ENCODE peak calls at places on chromosome 15, in ten cellular contexts. P, J, W, C, I, A, X, H, R and N are unnamed samples.

GRCh38 chr15:34014556-34014955 is 24.4 kb downstream of the AVEN start:
- DNase-seq in P (peak; percentile 64), J (no peak), W (peak; percentile 7), C (no peak), I (peak; percentile 39), A (peak; percentile 69), X (no peak), H (no peak), R (no peak), N (no peak)

GRCh38 chr15:58469432-58470353 is 37.9 kb downstream of the LIPC start:
- DNase-seq in P (peak; percentile 99), J (no peak), W (peak; percentile 97), C (no peak), I (peak; percentile 98), A (peak; percentile 99), X (no peak), H (no peak), R (no peak), N (peak; percentile 93)

GRCh38 chr15:78072080-78072892 is 5.2 kb downstream of the TBC1D2B start:
- DNase-seq in P (no peak), J (peak; percentile 11), W (peak; percentile 89), C (no peak), I (peak; percentile 86), A (peak; percentile 40), X (no peak), H (no peak), R (no peak), N (peak; percentile 81)

GRCh38 chr15:27820722-27821121 is 278.4 kb downstream of the OCA2 start:
- DNase-seq in P (no peak), J (no peak), W (no peak), C (no peak), I (no peak), A (peak; percentile 5), X (no peak), H (peak; percentile 70), R (no peak), N (no peak)

GRCh38 chr15:44137750-44138149 is 57.3 kb downstream of the FRMD5 start:
- DNase-seq in P (peak; percentile 36), J (no peak), W (peak; percentile 12), C (no peak), I (peak; percentile 13), A (peak; percentile 52), X (no peak), H (no peak), R (no peak), N (peak; percentile 7)

GRCh38 chr15:60000113-60000823 is 3.8 kb upstream of the FOXB1 start:
- DNase-seq in P (no peak), J (no peak), W (no peak), C (no peak), I (no peak), A (no peak), X (no peak), H (no peak), R (no peak), N (no peak)

GRCh38 chr15:95377251-95377852 is 953.1 kb upstream of the NR2F2 start:
- DNase-seq in P (no peak), J (no peak), W (no peak), C (no peak), I (no peak), A (no peak), X (no peak), H (no peak), R (no peak), N (no peak)

GRCh38 chr15:83449928-83450501 is 2.9 kb downstream of the SH3GL3 start:
- DNase-seq in P (no peak), J (no peak), W (no peak), C (no peak), I (peak; percentile 57), A (no peak), X (no peak), H (no peak), R (no peak), N (no peak)

GRCh38 chr15:45225506-45226273 is 26.3 kb upstream of the SLC28A2 start:
- DNase-seq in P (no peak), J (no peak), W (no peak), C (no peak), I (no peak), A (no peak), X (no peak), H (no peak), R (no peak), N (no peak)

GRCh38 chr15:98648654-98649537 is 557 bp downstream of the IGF1R start:
- DNase-seq in P (peak; percentile 26), J (peak; percentile 78), W (no peak), C (peak; percentile 66), I (peak; percentile 68), A (peak; percentile 58), X (peak; percentile 65), H (no peak), R (peak; percentile 76), N (no peak)

GRCh38 chr15:97815841-97816240 is 144.7 kb upstream of the ARRDC4 start:
- DNase-seq in P (no peak), J (no peak), W (no peak), C (no peak), I (no peak), A (no peak), X (no peak), H (peak; percentile 87), R (no peak), N (no peak)

GRCh38 chr15:58473720-58474119 is 41.9 kb downstream of the LIPC start:
- DNase-seq in P (peak; percentile 96), J (no peak), W (peak; percentile 72), C (no peak), I (peak; percentile 83), A (peak; percentile 96), X (no peak), H (no peak), R (no peak), N (peak; percentile 54)

GRCh38 chr15:75925440-75925839 is 21.8 kb downstream of the FBXO22 start:
- DNase-seq in P (no peak), J (no peak), W (no peak), C (no peak), I (no peak), A (no peak), X (no peak), H (no peak), R (no peak), N (no peak)

GRCh38 chr15:75930866-75931265 is 27.2 kb downstream of the FBXO22 start:
- DNase-seq in P (no peak), J (no peak), W (no peak), C (no peak), I (peak; percentile 57), A (no peak), X (no peak), H (no peak), R (no peak), N (no peak)

GRCh38 chr15:75928680-75929608 is 25.3 kb downstream of the FBXO22 start:
- DNase-seq in P (no peak), J (no peak), W (peak; percentile 15), C (no peak), I (peak; percentile 43), A (peak; percentile 25), X (no peak), H (no peak), R (no peak), N (no peak)

GRCh38 chr15:75927601-75928000 is 23.9 kb downstream of the FBXO22 start:
- DNase-seq in P (peak; percentile 72), J (no peak), W (no peak), C (no peak), I (no peak), A (peak; percentile 70), X (no peak), H (no peak), R (no peak), N (no peak)

GRCh38 chr15:75929799-75930565 is 26.3 kb downstream of the FBXO22 start:
- DNase-seq in P (no peak), J (no peak), W (no peak), C (no peak), I (no peak), A (no peak), X (no peak), H (no peak), R (no peak), N (no peak)
- H3K36me3 ChIP-seq in P (peaks cover 18% of the 10 kb centered on the region), J (peaks cover 50% of the 10 kb centered on the region), W (peaks cover 16% of the 10 kb centered on the region), C (peaks cover 44% of the 10 kb centered on the region), I (peaks cover 35% of the 10 kb centered on the region), A (peaks cover 6% of the 10 kb centered on the region), X (no peaks in the 10 kb centered on the region), H (peaks cover 22% of the 10 kb centered on the region), R (no peaks in the 10 kb centered on the region), N (peaks cover 4% of the 10 kb centered on the region)

DNA sequence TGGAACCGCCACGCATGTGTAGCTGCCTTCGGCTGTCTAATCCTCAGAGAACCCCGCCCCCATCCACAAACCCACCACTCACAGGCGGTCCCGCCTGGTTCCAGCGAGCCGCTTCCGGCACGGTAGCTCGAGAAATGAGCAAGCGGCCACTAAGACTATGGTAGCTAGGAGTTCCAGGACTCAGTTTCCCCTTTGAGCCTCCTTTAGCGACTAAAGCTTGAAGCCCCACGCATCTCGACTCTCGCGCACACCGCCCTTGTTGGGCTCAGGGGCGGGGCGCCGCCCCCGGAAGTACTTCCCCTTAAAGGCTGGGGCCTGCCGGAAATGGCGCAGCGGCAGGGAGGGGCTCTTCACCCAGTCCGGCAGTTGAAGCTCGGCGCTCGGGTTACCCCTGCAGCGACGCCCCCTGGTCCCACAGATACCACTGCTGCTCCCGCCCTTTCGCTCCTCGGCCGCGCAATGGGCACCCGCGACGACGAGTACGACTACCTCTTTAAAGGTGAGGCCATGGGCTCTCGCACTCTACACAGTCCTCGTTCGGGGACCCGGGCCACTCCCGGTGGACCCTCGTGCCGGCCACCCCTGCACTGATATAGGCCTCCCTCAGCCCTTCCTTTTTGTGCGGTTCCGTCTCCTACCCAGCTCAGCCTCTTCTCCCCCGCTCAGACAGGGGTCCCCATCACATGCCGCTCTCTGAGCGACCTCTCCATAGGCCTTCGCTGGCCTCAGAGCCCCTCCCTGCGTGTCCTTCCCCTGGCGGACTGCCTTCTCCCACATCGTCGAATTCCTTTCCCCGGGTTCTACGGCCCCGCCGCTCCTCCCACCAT is at the start of gene RAB11A:
- DNase-seq in P (peak; percentile 91), J (peak; percentile 97), W (peak; percentile 91), C (peak; percentile 97), I (peak; percentile 98), A (peak; percentile 96), X (peak; percentile 96), H (peak; percentile 99), R (peak; percentile 95), N (peak; percentile 72)
- TF ChIP-seq CTCF in P (no peak), J (peak; percentile 29), W (peak; percentile 45), C (peak; percentile 47), I (peak; percentile 40), A (peak; percentile 31), X (peak; percentile 36), H (peak; percentile 35), R (peak; percentile 66), N (peak; percentile 48)

GRCh38 chr15:68364660-68365035 is 67.3 kb downstream of the ITGA11 start:
- DNase-seq in P (no peak), J (no peak), W (no peak), C (no peak), I (no peak), A (no peak), X (no peak), H (no peak), R (no peak), N (no peak)
- H3K27me3 ChIP-seq in P (no peaks in the 10 kb centered on the region), J (no peaks in the 10 kb centered on the region), W (no peaks in the 10 kb centered on the region), C (no peaks in the 10 kb centered on the region), I (no peaks in the 10 kb centered on the region), A (peaks cover 7% of the 10 kb centered on the region), X (no peaks in the 10 kb centered on the region), H (no peaks in the 10 kb centered on the region), R (no peaks in the 10 kb centered on the region), N (no peaks in the 10 kb centered on the region)

DNA sequence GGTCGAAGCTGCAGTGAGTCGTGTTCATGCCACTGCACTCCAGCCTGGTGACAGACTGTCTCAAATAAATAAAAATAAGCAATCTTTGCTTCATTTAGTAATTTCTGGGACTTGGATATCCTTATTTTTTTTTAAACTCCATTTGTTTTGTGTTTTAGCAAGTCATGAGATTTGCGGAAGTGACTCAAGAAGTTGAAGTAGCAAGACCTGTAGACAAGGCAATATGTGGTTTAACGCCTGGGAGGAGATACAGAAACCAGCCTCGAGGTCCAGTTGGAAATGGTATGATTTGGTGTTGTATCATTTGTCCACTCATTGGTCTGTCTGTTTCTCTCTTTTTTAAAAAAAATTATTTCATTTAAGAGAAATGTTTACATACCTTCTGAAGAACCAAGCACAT is 16.6 kb upstream of the RPLP1 start:
- DNase-seq in P (no peak), J (no peak), W (no peak), C (no peak), I (no peak), A (no peak), X (no peak), H (no peak), R (no peak), N (no peak)
- H3K36me3 ChIP-seq in P (peaks cover 45% of the 10 kb centered on the region), J (peaks cover 19% of the 10 kb centered on the region), W (no peaks in the 10 kb centered on the region), C (no peaks in the 10 kb centered on the region), I (peaks cover 9% of the 10 kb centered on the region), A (peaks cover 13% of the 10 kb centered on the region), X (no peaks in the 10 kb centered on the region), H (no peaks in the 10 kb centered on the region), R (no peaks in the 10 kb centered on the region), N (no peaks in the 10 kb centered on the region)